ENCODE peak calls at places on chromosomes 2 and 18, in five cellular contexts. One of them, this sample, is unnamed.

GRCh38 chr2:161842751-161843433 is 218.7 kb downstream of the SLC4A10 start:
- DNase-seq in Calu3: no peak
- DNase-seq in pancreas: no peak
- DNase-seq in HCT116: no peak
- DNase-seq in adrenal gland: no peak
- DNase-seq in this sample: peak

GRCh38 chr2:37324786-37325624 is at the start of gene PRKD3:
- DNase-seq in Calu3: peak
- DNase-seq in pancreas: no peak
- DNase-seq in adrenal gland: peak
- DNase-seq in HCT116: peak
- DNase-seq in this sample: no peak

GRCh38 chr2:210503622-210504300 is 27.2 kb upstream of the LANCL1 start:
- DNase-seq in adrenal gland: no peak
- DNase-seq in Calu3: no peak
- DNase-seq in HCT116: no peak
- DNase-seq in pancreas: no peak
- DNase-seq in this sample: no peak

GRCh38 chr2:27408601-27409320 is 630 bp downstream of the PPM1G start:
- DNase-seq in pancreas: no peak
- DNase-seq in Calu3: no peak
- DNase-seq in HCT116: no peak
- DNase-seq in adrenal gland: peak
- DNase-seq in this sample: no peak

GRCh38 chr2:226726546-226726945 is 73.1 kb downstream of the IRS1 start:
- DNase-seq in pancreas: no peak
- DNase-seq in adrenal gland: no peak
- DNase-seq in Calu3: no peak
- DNase-seq in HCT116: no peak
- DNase-seq in this sample: no peak

GRCh38 chr2:107136749-107137148 is 250.8 kb upstream of the ST6GAL2 start:
- DNase-seq in adrenal gland: no peak
- DNase-seq in HCT116: no peak
- DNase-seq in pancreas: no peak
- DNase-seq in Calu3: no peak
- DNase-seq in this sample: no peak

GRCh38 chr2:6917071-6917760 is at the start of gene RNF144A:
- DNase-seq in adrenal gland: peak
- DNase-seq in Calu3: peak
- DNase-seq in HCT116: no peak
- DNase-seq in pancreas: peak
- DNase-seq in this sample: no peak

GRCh38 chr2:242085941-242086621 is 216.6 kb downstream of the RTP5 start:
- DNase-seq in adrenal gland: peak
- DNase-seq in Calu3: no peak
- DNase-seq in HCT116: no peak
- DNase-seq in pancreas: peak
- DNase-seq in this sample: no peak

GRCh38 chr2:46848446-46848845 is 67.2 kb downstream of the MCFD2 start:
- DNase-seq in adrenal gland: no peak
- DNase-seq in Calu3: no peak
- DNase-seq in pancreas: no peak
- DNase-seq in HCT116: no peak
- DNase-seq in this sample: no peak

GRCh38 chr18:9287037-9287436 is 47.5 kb upstream of the TWSG1 start:
- DNase-seq in adrenal gland: no peak
- DNase-seq in Calu3: no peak
- DNase-seq in pancreas: no peak
- DNase-seq in HCT116: no peak
- DNase-seq in this sample: no peak

GRCh38 chr2:53131416-53131815 is 636.2 kb upstream of the CHAC2 start:
- DNase-seq in adrenal gland: no peak
- DNase-seq in HCT116: peak
- DNase-seq in pancreas: no peak
- DNase-seq in Calu3: no peak
- DNase-seq in this sample: no peak

GRCh38 chr2:173719471-173719870 is 245.7 kb downstream of the SP3 start:
- DNase-seq in HCT116: no peak
- DNase-seq in Calu3: no peak
- DNase-seq in pancreas: no peak
- DNase-seq in adrenal gland: no peak
- DNase-seq in this sample: no peak

GRCh38 chr18:21406111-21406510 is 164.1 kb downstream of the GREB1L start:
- DNase-seq in Calu3: no peak
- DNase-seq in pancreas: no peak
- DNase-seq in HCT116: no peak
- DNase-seq in adrenal gland: no peak
- DNase-seq in this sample: no peak

GRCh38 chr2:54871457-54872103 is 148.1 kb downstream of the EML6 start:
- DNase-seq in adrenal gland: no peak
- DNase-seq in HCT116: no peak
- DNase-seq in pancreas: no peak
- DNase-seq in Calu3: no peak
- DNase-seq in this sample: no peak

GRCh38 chr2:188786368-188786781 is 187.8 kb upstream of the COL3A1 start:
- DNase-seq in Calu3: no peak
- DNase-seq in adrenal gland: peak
- DNase-seq in pancreas: no peak
- DNase-seq in HCT116: peak
- DNase-seq in this sample: no peak

GRCh38 chr18:48545690-48546365 is 7.0 kb downstream of the CTIF start:
- DNase-seq in pancreas: no peak
- DNase-seq in Calu3: no peak
- DNase-seq in adrenal gland: peak
- DNase-seq in HCT116: no peak
- DNase-seq in this sample: no peak

GRCh38 chr2:240637116-240637900 is 12.0 kb downstream of the GPR35 start:
- DNase-seq in adrenal gland: peak
- DNase-seq in HCT116: no peak
- DNase-seq in Calu3: no peak
- DNase-seq in pancreas: no peak
- DNase-seq in this sample: no peak

GRCh38 chr2:7607774-7608173 is 690.6 kb downstream of the RNF144A start:
- DNase-seq in HCT116: no peak
- DNase-seq in Calu3: no peak
- DNase-seq in adrenal gland: no peak
- DNase-seq in pancreas: no peak
- DNase-seq in this sample: no peak

GRCh38 chr2:61439241-61440002 is 31.5 kb downstream of the USP34 start:
- DNase-seq in Calu3: no peak
- DNase-seq in adrenal gland: peak
- DNase-seq in HCT116: no peak
- DNase-seq in pancreas: no peak
- DNase-seq in this sample: no peak

GRCh38 chr2:179422037-179422643 is 157.5 kb upstream of the SESTD1 start:
- DNase-seq in adrenal gland: peak
- DNase-seq in HCT116: peak
- DNase-seq in Calu3: peak
- DNase-seq in pancreas: peak
- DNase-seq in this sample: peak

GRCh38 chr2:118774458-118775133 is 72.9 kb downstream of the EN1 start:
- DNase-seq in HCT116: no peak
- DNase-seq in pancreas: peak
- DNase-seq in adrenal gland: no peak
- DNase-seq in Calu3: peak
- DNase-seq in this sample: no peak

GRCh38 chr2:101036562-101036961 is 34.5 kb downstream of the RPL31 start:
- DNase-seq in HCT116: no peak
- DNase-seq in Calu3: no peak
- DNase-seq in pancreas: no peak
- DNase-seq in adrenal gland: no peak
- DNase-seq in this sample: peak

GRCh38 chr18:48878471-48878870 is 72.3 kb downstream of the SMAD7 start:
- DNase-seq in Calu3: no peak
- DNase-seq in pancreas: no peak
- DNase-seq in adrenal gland: no peak
- DNase-seq in HCT116: no peak
- DNase-seq in this sample: no peak

GRCh38 chr2:137838255-137839092 is 125.8 kb upstream of the HNMT start:
- DNase-seq in pancreas: no peak
- DNase-seq in HCT116: peak
- DNase-seq in Calu3: no peak
- DNase-seq in adrenal gland: no peak
- DNase-seq in this sample: peak

GRCh38 chr18:46220116-46220515 is 115.9 kb downstream of the HAUS1 start:
- DNase-seq in pancreas: no peak
- DNase-seq in HCT116: no peak
- DNase-seq in Calu3: no peak
- DNase-seq in adrenal gland: no peak
- DNase-seq in this sample: peak

GRCh38 chr2:174122185-174122584 is 126.1 kb downstream of the OLA1 start:
- DNase-seq in HCT116: no peak
- DNase-seq in adrenal gland: no peak
- DNase-seq in Calu3: no peak
- DNase-seq in pancreas: no peak
- DNase-seq in this sample: no peak

GRCh38 chr2:45406626-45407025 is 204.4 kb downstream of the SRBD1 start:
- DNase-seq in HCT116: no peak
- DNase-seq in adrenal gland: no peak
- DNase-seq in pancreas: no peak
- DNase-seq in Calu3: no peak
- DNase-seq in this sample: peak

GRCh38 chr2:119234021-119235019 is 10.7 kb downstream of the STEAP3 start:
- DNase-seq in HCT116: no peak
- DNase-seq in adrenal gland: no peak
- DNase-seq in pancreas: no peak
- DNase-seq in Calu3: no peak
- DNase-seq in this sample: no peak

GRCh38 chr18:623760-624620 is 27.2 kb downstream of the CLUL1 start:
- DNase-seq in pancreas: peak
- DNase-seq in adrenal gland: peak
- DNase-seq in Calu3: peak
- DNase-seq in HCT116: peak
- DNase-seq in this sample: peak

GRCh38 chr2:10680214-10680613 is 9.6 kb downstream of the NOL10 start:
- DNase-seq in pancreas: no peak
- DNase-seq in adrenal gland: no peak
- DNase-seq in HCT116: no peak
- DNase-seq in Calu3: no peak
- DNase-seq in this sample: no peak

GRCh38 chr2:10675126-10675525 is 14.6 kb downstream of the NOL10 start:
- DNase-seq in pancreas: no peak
- DNase-seq in adrenal gland: no peak
- DNase-seq in HCT116: no peak
- DNase-seq in Calu3: no peak
- DNase-seq in this sample: no peak

GRCh38 chr2:10680957-10681356 is 8.8 kb downstream of the NOL10 start:
- DNase-seq in adrenal gland: no peak
- DNase-seq in HCT116: no peak
- DNase-seq in Calu3: no peak
- DNase-seq in pancreas: no peak
- DNase-seq in this sample: no peak

DNA sequence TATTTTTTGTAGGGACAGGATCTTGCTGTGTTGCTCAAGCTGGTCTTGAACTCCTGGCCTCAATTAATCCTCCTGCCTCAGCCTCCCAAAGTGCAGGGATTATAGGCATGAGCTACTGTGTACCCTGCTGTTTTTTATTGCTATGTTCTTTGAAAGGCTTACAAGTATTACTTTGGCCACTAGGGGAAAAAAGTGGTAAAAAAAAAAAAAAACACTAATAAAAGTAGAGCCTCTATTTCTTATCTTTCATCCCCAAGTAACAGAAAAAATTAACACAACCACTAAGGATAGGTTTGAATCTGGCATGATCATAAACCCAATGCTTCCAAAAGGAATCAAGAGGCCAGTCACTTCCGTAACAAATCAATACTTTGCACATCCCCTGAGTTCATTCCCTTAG is 11.6 kb downstream of the NOL10 start:
- DNase-seq in pancreas: no peak
- DNase-seq in Calu3: no peak
- DNase-seq in HCT116: no peak
- DNase-seq in adrenal gland: no peak
- DNase-seq in this sample: no peak
- TF ChIP-seq CTCF in pancreas: no peak
- TF ChIP-seq CTCF in Calu3: peak
- TF ChIP-seq CTCF in HCT116: no peak
- TF ChIP-seq CTCF in adrenal gland: no peak
- TF ChIP-seq CTCF in this sample: peak

GRCh38 chr2:239293450-239294430 is 107.1 kb downstream of the HDAC4 start:
- DNase-seq in pancreas: no peak
- DNase-seq in adrenal gland: peak
- DNase-seq in HCT116: no peak
- DNase-seq in Calu3: no peak
- DNase-seq in this sample: no peak
- TF ChIP-seq CTCF in pancreas: no peak
- TF ChIP-seq CTCF in adrenal gland: no peak
- TF ChIP-seq CTCF in HCT116: no peak
- TF ChIP-seq CTCF in Calu3: no peak
- TF ChIP-seq CTCF in this sample: no peak

GRCh38 chr2:230627806-230628724 is 84.6 kb upstream of the CAB39 start:
- DNase-seq in HCT116: no peak
- DNase-seq in Calu3: no peak
- DNase-seq in adrenal gland: no peak
- DNase-seq in pancreas: no peak
- DNase-seq in this sample: peak
- TF ChIP-seq CTCF in HCT116: no peak
- TF ChIP-seq CTCF in Calu3: no peak
- TF ChIP-seq CTCF in adrenal gland: no peak
- TF ChIP-seq CTCF in pancreas: no peak
- TF ChIP-seq CTCF in this sample: no peak

GRCh38 chr2:96687266-96687665 is 44.7 kb downstream of the FER1L5 start:
- DNase-seq in pancreas: no peak
- DNase-seq in HCT116: no peak
- DNase-seq in adrenal gland: no peak
- DNase-seq in Calu3: no peak
- DNase-seq in this sample: no peak

GRCh38 chr2:96684883-96685282 is 42.3 kb downstream of the FER1L5 start:
- DNase-seq in Calu3: no peak
- DNase-seq in HCT116: no peak
- DNase-seq in adrenal gland: no peak
- DNase-seq in pancreas: no peak
- DNase-seq in this sample: no peak

GRCh38 chr2:96685285-96685591 is 42.7 kb downstream of the FER1L5 start:
- DNase-seq in Calu3: no peak
- DNase-seq in adrenal gland: no peak
- DNase-seq in pancreas: no peak
- DNase-seq in HCT116: no peak
- DNase-seq in this sample: no peak

GRCh38 chr2:96683972-96684820 is 41.6 kb downstream of the FER1L5 start:
- DNase-seq in Calu3: no peak
- DNase-seq in HCT116: no peak
- DNase-seq in adrenal gland: no peak
- DNase-seq in pancreas: no peak
- DNase-seq in this sample: no peak

GRCh38 chr2:96685592-96686459 is 43.3 kb downstream of the FER1L5 start:
- DNase-seq in adrenal gland: no peak
- DNase-seq in Calu3: no peak
- DNase-seq in HCT116: no peak
- DNase-seq in pancreas: peak
- DNase-seq in this sample: no peak
- TF ChIP-seq CTCF in adrenal gland: no peak
- TF ChIP-seq CTCF in Calu3: no peak
- TF ChIP-seq CTCF in HCT116: no peak
- TF ChIP-seq CTCF in pancreas: no peak
- TF ChIP-seq CTCF in this sample: no peak